ENCODE peak calls at places on chromosomes 7 and 10, in eight cellular contexts. R is CD14-positive monocyte; W is central memory CD4-positive, alpha-beta T cell; O is activated CD4-positive, alpha-beta T cell treated with anti-CD3 and anti-CD28 coated beads, Interleukin-2, amount 50 U/mL, for 1 hour; Q is LoVo; X is amygdala; T is osteocyte; V is neural crest cell. M is an unnamed sample.

GRCh38 chr7:145350334-145350733 is 514.5 kb upstream of the TPK1 start:
- DNase-seq in T (no peak), W (no peak), Q (no peak), R (no peak), X (no peak), V (no peak), O (no peak), M (no peak)

GRCh38 chr10:112844681-112845080 is 105.4 kb upstream of the TCF7L2 start:
- DNase-seq in X (no peak), W (no peak), O (no peak), R (no peak), V (no peak), T (no peak), Q (no peak), M (no peak)

GRCh38 chr7:39587393-39587792 is 21.2 kb downstream of the YAE1 start:
- DNase-seq in R (no peak), O (no peak), W (no peak), V (no peak), X (no peak), Q (no peak), T (no peak), M (no peak)

GRCh38 chr7:80876894-80877414 is 41.9 kb downstream of the SEMA3C start:
- DNase-seq in V (no peak), Q (peak), T (no peak), O (no peak), W (no peak), R (no peak), X (no peak), M (no peak)

GRCh38 chr10:86436963-86437362 is 70.4 kb upstream of the GRID1 start:
- DNase-seq in R (no peak), X (no peak), W (no peak), O (no peak), Q (no peak), T (no peak), V (no peak), M (no peak)

GRCh38 chr10:576130-576465 is 113.4 kb downstream of the DIP2C start:
- DNase-seq in X (no peak), W (no peak), Q (no peak), R (no peak), T (no peak), O (no peak), V (no peak), M (no peak)

GRCh38 chr7:100685049-100685605 is 8.9 kb downstream of the GIGYF1 start:
- DNase-seq in Q (no peak), R (no peak), X (no peak), V (no peak), O (no peak), W (no peak), T (no peak), M (no peak)

GRCh38 chr10:6748981-6749630 is 169.0 kb upstream of the PRKCQ start:
- DNase-seq in W (no peak), X (no peak), R (no peak), V (no peak), T (no peak), Q (peak), O (no peak), M (no peak)

GRCh38 chr10:59435707-59436106 is 73.4 kb upstream of the FAM13C start:
- DNase-seq in W (no peak), T (no peak), O (no peak), V (no peak), R (no peak), X (no peak), Q (no peak), M (no peak)

GRCh38 chr7:99008181-99008631 is 129.9 kb downstream of the TRRAP start:
- DNase-seq in T (peak), R (no peak), V (no peak), X (no peak), Q (no peak), W (no peak), O (no peak), M (no peak)

GRCh38 chr10:68665841-68666240 is 55.2 kb upstream of the CCAR1 start:
- DNase-seq in W (no peak), Q (no peak), T (no peak), O (no peak), R (no peak), X (no peak), V (no peak), M (no peak)

GRCh38 chr10:86648706-86649426 is 5.5 kb upstream of the OPN4 start:
- DNase-seq in R (no peak), W (no peak), O (no peak), X (no peak), V (no peak), T (peak), Q (peak), M (no peak)

GRCh38 chr10:133458710-133459453 is 5.1 kb downstream of the SCART1 start:
- DNase-seq in X (no peak), W (no peak), V (no peak), T (peak), Q (no peak), R (no peak), O (no peak), M (no peak)

GRCh38 chr7:70810558-70811139 is 321.3 kb upstream of the GALNT17 start:
- DNase-seq in O (no peak), W (no peak), X (no peak), R (no peak), T (peak), Q (no peak), V (no peak), M (no peak)

GRCh38 chr7:76397409-76398183 is 11.9 kb downstream of the SSC4D start:
- DNase-seq in R (peak), Q (peak), W (peak), X (peak), O (peak), V (no peak), T (no peak), M (peak)

GRCh38 chr10:24039897-24040296 is 169.0 kb upstream of the KIAA1217 start:
- DNase-seq in X (no peak), Q (no peak), W (no peak), R (no peak), V (no peak), T (no peak), O (no peak), M (no peak)

GRCh38 chr7:22214000-22214399 is 143.0 kb downstream of the RAPGEF5 start:
- DNase-seq in Q (no peak), W (no peak), T (no peak), X (no peak), V (no peak), R (no peak), O (no peak), M (no peak)

GRCh38 chr10:77049896-77050295 is 587.7 kb downstream of the KCNMA1 start:
- DNase-seq in T (no peak), W (no peak), Q (no peak), R (no peak), O (no peak), V (no peak), X (no peak), M (no peak)

GRCh38 chr7:122255454-122255853 is 49.1 kb downstream of the FEZF1 start:
- DNase-seq in W (no peak), Q (no peak), X (no peak), T (no peak), V (no peak), R (no peak), O (no peak), M (no peak)

GRCh38 chr7:30321992-30322637 is 37.7 kb downstream of the ZNRF2 start:
- DNase-seq in Q (peak), V (no peak), W (peak), T (no peak), X (no peak), O (no peak), R (no peak), M (no peak)

GRCh38 chr7:66556177-66556548 is 72.5 kb upstream of the KCTD7 start:
- DNase-seq in O (no peak), W (no peak), T (no peak), R (no peak), Q (no peak), V (no peak), X (no peak), M (no peak)

GRCh38 chr10:34474060-34474376 is 341.1 kb downstream of the PARD3 start:
- DNase-seq in V (no peak), Q (no peak), W (no peak), R (no peak), X (no peak), O (no peak), T (no peak), M (no peak)

GRCh38 chr7:109879429-109879828 is 1211.5 kb upstream of the LRRN3 start:
- DNase-seq in V (no peak), X (no peak), R (no peak), Q (no peak), W (no peak), O (no peak), T (no peak), M (no peak)

GRCh38 chr10:14253711-14254110 is 77.0 kb downstream of the FRMD4A start:
- DNase-seq in V (no peak), X (no peak), R (no peak), W (no peak), O (no peak), T (no peak), Q (no peak), M (no peak)

GRCh38 chr10:93745411-93746065 is 12.2 kb upstream of the LGI1 start:
- DNase-seq in W (no peak), Q (no peak), X (no peak), R (no peak), T (no peak), V (no peak), O (no peak), M (no peak)

GRCh38 chr10:88243847-88244730 is 339.0 kb downstream of the RNLS start:
- DNase-seq in W (no peak), X (no peak), T (no peak), V (no peak), Q (peak), R (no peak), O (no peak), M (no peak)

GRCh38 chr10:86263907-86264306 is 102.7 kb downstream of the GRID1 start:
- DNase-seq in V (no peak), T (no peak), X (no peak), Q (no peak), O (no peak), W (no peak), R (peak), M (no peak)

GRCh38 chr7:105759670-105760548 is 116.5 kb downstream of the ATXN7L1 start:
- DNase-seq in W (peak), T (no peak), Q (peak), O (peak), V (no peak), X (no peak), R (no peak), M (no peak)

GRCh38 chr7:1668486-1668931 is 1.6 kb upstream of the ELFN1 start:
- DNase-seq in O (no peak), Q (no peak), X (no peak), R (peak), W (no peak), T (no peak), V (no peak), M (no peak)

GRCh38 chr7:90749262-90749661 is 153.1 kb downstream of the CDK14 start:
- DNase-seq in X (no peak), W (no peak), Q (no peak), V (no peak), T (no peak), O (no peak), R (no peak), M (no peak)

GRCh38 chr10:34994565-34995142 is 95.5 kb downstream of the CUL2 start:
- DNase-seq in W (peak), R (no peak), V (peak), O (peak), Q (peak), T (peak), X (peak), M (peak)

GRCh38 chr7:120856621-120857352 is 1.2 kb downstream of the TSPAN12 start:
- DNase-seq in V (peak), W (no peak), Q (peak), O (peak), R (no peak), T (no peak), X (no peak), M (no peak)

GRCh38 chr7:80288175-80289122 is 153.8 kb downstream of the GNAI1 start:
- DNase-seq in X (no peak), W (no peak), V (no peak), T (no peak), O (no peak), Q (no peak), R (no peak), M (no peak)

GRCh38 chr10:103451871-103452713 is at the start of gene CALHM2:
- DNase-seq in R (peak), T (no peak), V (no peak), O (peak), Q (no peak), X (peak), W (peak), M (peak)

GRCh38 chr10:15787426-15787825 is 67.7 kb upstream of the ITGA8 start:
- DNase-seq in X (no peak), W (no peak), V (no peak), R (no peak), T (no peak), O (no peak), Q (no peak), M (no peak)

GRCh38 chr10:28984431-28984830 is 304.4 kb upstream of the LYZL1 start:
- DNase-seq in O (no peak), V (no peak), T (no peak), W (no peak), Q (peak), X (peak), R (peak), M (no peak)

GRCh38 chr10:124511205-124512039 is 49.8 kb downstream of the LHPP start:
- DNase-seq in V (no peak), Q (no peak), X (no peak), T (no peak), W (no peak), O (no peak), R (peak), M (no peak)

GRCh38 chr7:35032166-35032565 is 5.1 kb downstream of the DPY19L1 start:
- DNase-seq in R (no peak), X (no peak), T (no peak), W (no peak), Q (no peak), V (no peak), O (no peak), M (no peak)

GRCh38 chr10:1243486-1244182 is 187.4 kb downstream of the WDR37 start:
- DNase-seq in Q (no peak), R (no peak), O (no peak), V (no peak), W (no peak), T (peak), X (no peak), M (no peak)

M was measured in T follicular helper cell.